ENCODE peak calls at places on chromosomes 13 and 19, in seven cellular contexts. R is stimulated activated CD4-positive, alpha-beta T cell treated with anti-CD3 and anti-CD28 coated beads, Interleukin-4, amount 100 ng/mL, for 24 hours; I is activated naive CD4-positive, alpha-beta T cell treated with anti-CD3 and anti-CD28 coated beads for 36 hours; D is activated B cell treated with CpG ODN at 0.5 μM for 24 hours; U is fibroblast of pulmonary artery; H is activated effector memory CD4-positive, alpha-beta T cell treated with Interleukin-2 at 50 U/mL for 16 hours; E is GM04503. A is an unnamed sample.

GRCh38 chr13:24267283-24267682 is 42.1 kb upstream of the C1QTNF9 start:
- DNase-seq in I (peak), D (no peak), H (no peak), U (no peak), E (no peak), R (no peak), A (no peak)

GRCh38 chr13:44302948-44303575 is 70.6 kb upstream of the SERP2 start:
- DNase-seq in H (no peak), D (no peak), U (peak), E (no peak), R (no peak), I (peak), A (no peak)

GRCh38 chr19:1206063-1206732 is 620 bp downstream of the STK11 start:
- DNase-seq in I (no peak), H (no peak), U (no peak), D (no peak), R (no peak), E (no peak), A (no peak)

GRCh38 chr13:50387124-50387581 is 371.9 kb downstream of the KCNRG start:
- DNase-seq in E (no peak), U (peak), D (peak), R (peak), H (peak), I (peak), A (peak)

GRCh38 chr13:22169473-22169872 is 498.6 kb downstream of the FGF9 start:
- DNase-seq in R (no peak), I (no peak), D (no peak), E (no peak), H (no peak), U (no peak), A (no peak)

GRCh38 chr13:44474122-44474910 is 100.7 kb downstream of the SERP2 start:
- DNase-seq in H (no peak), R (no peak), E (no peak), U (peak), I (no peak), D (no peak), A (no peak)

GRCh38 chr19:48934837-48935236 is 1.3 kb downstream of the DHDH start:
- DNase-seq in R (no peak), H (no peak), D (no peak), E (no peak), U (no peak), I (no peak), A (no peak)

GRCh38 chr19:50492303-50493052 is 15.8 kb upstream of the GARIN5A start:
- DNase-seq in H (no peak), R (peak), E (no peak), U (no peak), I (peak), D (no peak), A (no peak)

GRCh38 chr13:35208587-35208986 is 266.5 kb downstream of the NBEA start:
- DNase-seq in I (no peak), H (no peak), U (no peak), E (no peak), D (no peak), R (no peak), A (no peak)

GRCh38 chr19:3950871-3951861 is 18.3 kb downstream of the NMRK2 start:
- DNase-seq in I (no peak), R (no peak), D (no peak), H (no peak), U (no peak), E (no peak), A (no peak)

GRCh38 chr19:40718774-40719391 is 2.0 kb downstream of the ITPKC start:
- DNase-seq in R (no peak), E (no peak), U (peak), I (peak), D (no peak), H (no peak), A (peak)

GRCh38 chr19:5308471-5309437 is 31.9 kb downstream of the PTPRS start:
- DNase-seq in I (no peak), H (no peak), E (no peak), R (no peak), D (no peak), U (peak), A (peak)

GRCh38 chr13:98274921-98275487 is 97.9 kb upstream of the RNF113B start:
- DNase-seq in U (no peak), H (no peak), D (no peak), I (no peak), E (no peak), R (no peak), A (no peak)

GRCh38 chr13:107866666-107867623 is 348.4 kb downstream of the LIG4 start:
- DNase-seq in U (peak), D (no peak), I (no peak), H (no peak), R (no peak), E (no peak), A (peak)

GRCh38 chr19:47275866-47276461 is 1.3 kb downstream of the INAFM1 start:
- DNase-seq in D (no peak), R (no peak), I (no peak), H (no peak), E (no peak), U (peak), A (no peak)

GRCh38 chr13:67128148-67128547 is 102.0 kb downstream of the PCDH9 start:
- DNase-seq in H (no peak), U (no peak), R (no peak), I (no peak), D (no peak), E (no peak), A (no peak)

GRCh38 chr13:78398743-78399410 is 204.5 kb downstream of the POU4F1 start:
- DNase-seq in D (no peak), R (no peak), H (no peak), I (no peak), U (no peak), E (no peak), A (no peak)

GRCh38 chr13:91572439-91572838 is 174.0 kb downstream of the GPC5 start:
- DNase-seq in I (no peak), D (no peak), E (no peak), U (no peak), R (no peak), H (no peak), A (no peak)

GRCh38 chr13:99867535-99868271 is 103.9 kb downstream of the ZIC5 start:
- DNase-seq in R (no peak), I (no peak), D (no peak), H (no peak), U (no peak), E (no peak), A (no peak)

GRCh38 chr19:3979674-3980352 is 5.5 kb downstream of the EEF2 start:
- DNase-seq in U (no peak), H (no peak), D (no peak), I (no peak), R (no peak), E (no peak), A (no peak)

GRCh38 chr19:47156861-47157454 is 26.3 kb downstream of the SAE1 start:
- DNase-seq in H (no peak), E (no peak), U (no peak), R (no peak), D (no peak), I (peak), A (no peak)

GRCh38 chr13:50127726-50128291 is 112.6 kb downstream of the KCNRG start:
- DNase-seq in I (no peak), H (no peak), E (no peak), U (no peak), D (no peak), R (no peak), A (no peak)

GRCh38 chr13:46405457-46405856 is 18.4 kb upstream of the RUBCNL start:
- DNase-seq in U (no peak), R (no peak), H (no peak), E (no peak), I (peak), D (no peak), A (no peak)

GRCh38 chr19:9836021-9836420 is 903 bp downstream of the PIN1 start:
- DNase-seq in E (no peak), R (no peak), U (peak), H (no peak), I (no peak), D (no peak), A (no peak)

GRCh38 chr19:15479391-15480345 is at the start of gene PGLYRP2:
- DNase-seq in E (no peak), U (peak), R (no peak), D (no peak), H (no peak), I (peak), A (peak)

A was measured in left lung.